ENCODE peak calls at places on chromosomes 2 and 18, in four cellular contexts. E is esophagus squamous epithelium, I is hepatocyte, K is heart left ventricle. Y is an unnamed sample. For H3K4me1 and H3K36me3, the result is how much of the 10 kb centered on the place peaks cover.

GRCh38 chr2:127700527-127701192 is 637 bp upstream of the SFT2D3 start:
- DNase-seq in E (peak), I (peak), K (peak), Y (no peak)

GRCh38 chr2:106158131-106158530 is 36.0 kb downstream of the UXS1 start:
- DNase-seq in E (no peak), I (no peak), K (no peak), Y (no peak)

GRCh38 chr2:207600211-207600610 is 25.0 kb downstream of the METTL21A start:
- DNase-seq in E (no peak), I (no peak), K (no peak), Y (no peak)

GRCh38 chr18:25561923-25562322 is 210.0 kb upstream of the ZNF521 start:
- DNase-seq in E (no peak), I (peak), K (no peak), Y (no peak)

GRCh38 chr2:144390424-144391020 is 129.4 kb downstream of the ZEB2 start:
- DNase-seq in E (no peak), I (no peak), K (no peak), Y (no peak)

GRCh38 chr2:71933467-71934319 is 214.0 kb downstream of the CYP26B1 start:
- DNase-seq in E (no peak), I (no peak), K (no peak), Y (peak)

GRCh38 chr2:97919858-97920257 is 75.9 kb downstream of the TMEM131 start:
- DNase-seq in E (no peak), I (no peak), K (no peak), Y (no peak)

GRCh38 chr18:23868341-23868740 is 146.2 kb upstream of the TTC39C start:
- DNase-seq in E (no peak), I (no peak), K (no peak), Y (no peak)

GRCh38 chr2:41782306-41783158 is 265.3 kb upstream of the PKDCC start:
- DNase-seq in E (no peak), I (peak), K (no peak), Y (no peak)

GRCh38 chr2:231030725-231031124 is 6.6 kb upstream of the C2orf72 start:
- DNase-seq in E (no peak), I (no peak), K (no peak), Y (no peak)

GRCh38 chr2:27647289-27647688 is 16.1 kb downstream of the SUPT7L start:
- DNase-seq in E (no peak), I (no peak), K (no peak), Y (no peak)

GRCh38 chr2:47172156-47172921 is 17.2 kb upstream of the STPG4 start:
- DNase-seq in E (no peak), I (peak), K (no peak), Y (no peak)

GRCh38 chr2:145110668-145111067 is 590.7 kb upstream of the ZEB2 start:
- DNase-seq in E (no peak), I (no peak), K (no peak), Y (no peak)

GRCh38 chr18:75173125-75173432 is 35.9 kb downstream of the PTGR3 start:
- DNase-seq in E (no peak), I (peak), K (no peak), Y (peak)

GRCh38 chr18:31819106-31819924 is 58.6 kb upstream of the SLC25A52 start:
- DNase-seq in E (no peak), I (peak), K (no peak), Y (no peak)

GRCh38 chr2:238114851-238115660 is 14.9 kb downstream of the ESPNL start:
- DNase-seq in E (no peak), I (no peak), K (peak), Y (no peak)

GRCh38 chr2:180122874-180123273 is 115.8 kb upstream of the CWC22 start:
- DNase-seq in E (no peak), I (no peak), K (no peak), Y (no peak)

GRCh38 chr2:238130111-238130695 is 8.3 kb upstream of the KLHL30 start:
- DNase-seq in E (no peak), I (no peak), K (peak), Y (no peak)

GRCh38 chr2:147913701-147914480 is 69.1 kb downstream of the ACVR2A start:
- DNase-seq in E (no peak), I (no peak), K (no peak), Y (no peak)

GRCh38 chr2:9565436-9566153 is 10.0 kb upstream of the ADAM17 start:
- DNase-seq in E (no peak), I (peak), K (no peak), Y (peak)

GRCh38 chr18:39976771-39977170 is 1978.3 kb upstream of the PIK3C3 start:
- DNase-seq in E (no peak), I (no peak), K (no peak), Y (no peak)

GRCh38 chr2:167187910-167188595 is 299.8 kb downstream of the XIRP2 start:
- DNase-seq in E (no peak), I (no peak), K (no peak), Y (no peak)

GRCh38 chr2:86831537-86831936 is 30.1 kb downstream of the CD8B start:
- DNase-seq in E (no peak), I (no peak), K (no peak), Y (no peak)
- H3K27ac ChIP-seq in E (no peak), I (no peak), K (no peak), Y (no peak)

GRCh38 chr2:224551693-224552092 is 33.5 kb downstream of the CUL3 start:
- DNase-seq in E (no peak), I (no peak), K (no peak), Y (no peak)
- H3K4me1 ChIP-seq in E (under half), I (under half), K (under half), Y (under half)

DNA sequence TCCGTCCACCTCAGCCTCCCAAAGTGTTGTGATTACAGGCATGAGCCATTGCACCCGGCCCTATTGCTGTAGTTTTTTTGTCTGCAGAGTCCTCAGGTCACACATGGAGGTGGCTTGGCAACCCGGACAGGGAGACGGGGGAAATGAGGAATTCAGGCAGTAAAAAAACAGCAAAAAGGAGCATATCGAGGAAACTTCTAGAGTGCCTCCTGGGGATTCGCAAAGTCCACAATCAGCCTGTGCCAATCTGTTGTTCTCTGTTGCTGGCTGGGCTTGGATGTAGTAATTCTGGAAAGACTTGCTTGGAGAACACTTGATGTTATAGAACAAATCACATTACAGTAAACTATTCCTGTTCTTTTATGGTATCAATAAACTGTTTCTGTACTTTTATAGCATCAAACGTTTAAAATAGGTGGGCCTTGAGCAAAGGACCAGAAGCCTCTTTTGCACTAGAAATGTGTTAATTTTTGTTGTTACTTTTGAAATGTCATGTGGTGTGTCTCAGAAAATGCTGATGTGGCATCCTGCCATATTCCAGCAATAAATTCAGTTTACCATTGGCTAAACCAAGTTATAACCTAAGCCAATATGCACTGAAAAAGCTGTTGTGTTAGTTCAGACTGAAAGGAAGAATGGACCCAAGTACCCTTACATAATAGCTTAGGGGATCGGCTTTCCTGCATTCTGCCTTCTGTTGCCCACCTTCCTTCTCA is 14.4 kb downstream of the ELAC1 start:
- DNase-seq in E (no peak), I (no peak), K (no peak), Y (no peak)
- H3K36me3 ChIP-seq in E (under half), I (under half), K (half or more), Y (under half)

GRCh38 chr2:44112096-44112495 is 56.6 kb upstream of the PPM1B start:
- DNase-seq in E (no peak), I (no peak), K (no peak), Y (no peak)

GRCh38 chr2:44104855-44105271 is 63.8 kb upstream of the PPM1B start:
- DNase-seq in E (no peak), I (no peak), K (no peak), Y (no peak)

GRCh38 chr2:44107086-44107740 is 61.5 kb upstream of the PPM1B start:
- DNase-seq in E (no peak), I (no peak), K (no peak), Y (no peak)

GRCh38 chr2:44107974-44108373 is 60.7 kb upstream of the PPM1B start:
- DNase-seq in E (no peak), I (no peak), K (no peak), Y (no peak)

GRCh38 chr2:44110444-44110843 is 58.2 kb upstream of the PPM1B start:
- DNase-seq in E (no peak), I (peak), K (no peak), Y (no peak)
- H3K27ac ChIP-seq in E (no peak), I (peak), K (no peak), Y (no peak)

GRCh38 chr2:42906557-42907380 is 114.4 kb upstream of the HAAO start:
- DNase-seq in E (no peak), I (peak), K (peak), Y (no peak)
- H3K4me1 ChIP-seq in E (half or more), I (under half), K (half or more), Y (half or more)

GRCh38 chr2:15605721-15606120 is 14.1 kb downstream of the DDX1 start:
- DNase-seq in E (no peak), I (no peak), K (no peak), Y (no peak)
- H3K36me3 ChIP-seq in E (half or more), I (under half), K (half or more), Y (half or more)

GRCh38 chr2:239793086-239793485 is 232.1 kb downstream of the NDUFA10 start:
- DNase-seq in E (no peak), I (no peak), K (no peak), Y (no peak)

GRCh38 chr2:239790721-239791120 is 234.4 kb downstream of the NDUFA10 start:
- DNase-seq in E (no peak), I (no peak), K (no peak), Y (no peak)

GRCh38 chr2:239791727-239792648 is 233.2 kb downstream of the NDUFA10 start:
- DNase-seq in E (no peak), I (no peak), K (no peak), Y (no peak)

GRCh38 chr2:239793851-239794250 is 231.3 kb downstream of the NDUFA10 start:
- DNase-seq in E (no peak), I (no peak), K (no peak), Y (no peak)

GRCh38 chr2:239792649-239793010 is 232.5 kb downstream of the NDUFA10 start:
- DNase-seq in E (no peak), I (no peak), K (no peak), Y (no peak)
- H3K27ac ChIP-seq in E (no peak), I (no peak), K (no peak), Y (no peak)

Y was measured in esophagus muscularis mucosa.